ENCODE peak calls at places on chromosomes 3 and 15, in nine cellular contexts. One of them, this sample, is unnamed.

GRCh38 chr3:134376385-134376765 is 2.1 kb upstream of the AMOTL2 start:
- DNase-seq in NCI-H69: no peak
- DNase-seq in HTR-8/SVneo: no peak
- DNase-seq in H54: no peak
- DNase-seq in GM12865: no peak
- DNase-seq in tibial artery: peak
- DNase-seq in MCF 10A: no peak
- DNase-seq in iris pigment epithelial cell: no peak
- DNase-seq in effector CD4-positive, alpha-beta T cell: no peak
- DNase-seq in this sample: no peak

GRCh38 chr3:10379961-10380360 is 59.0 kb upstream of the SEC13 start:
- DNase-seq in NCI-H69: no peak
- DNase-seq in effector CD4-positive, alpha-beta T cell: no peak
- DNase-seq in MCF 10A: no peak
- DNase-seq in GM12865: no peak
- DNase-seq in tibial artery: no peak
- DNase-seq in H54: no peak
- DNase-seq in iris pigment epithelial cell: no peak
- DNase-seq in HTR-8/SVneo: no peak
- DNase-seq in this sample: no peak

GRCh38 chr3:20935791-20936190 is 749.8 kb upstream of the SGO1 start:
- DNase-seq in HTR-8/SVneo: no peak
- DNase-seq in iris pigment epithelial cell: no peak
- DNase-seq in MCF 10A: no peak
- DNase-seq in H54: no peak
- DNase-seq in GM12865: no peak
- DNase-seq in tibial artery: no peak
- DNase-seq in NCI-H69: no peak
- DNase-seq in effector CD4-positive, alpha-beta T cell: no peak
- DNase-seq in this sample: no peak

GRCh38 chr15:32718822-32719716 is 1.3 kb downstream of the GREM1 start:
- DNase-seq in effector CD4-positive, alpha-beta T cell: no peak
- DNase-seq in H54: no peak
- DNase-seq in MCF 10A: no peak
- DNase-seq in tibial artery: no peak
- DNase-seq in iris pigment epithelial cell: no peak
- DNase-seq in HTR-8/SVneo: peak
- DNase-seq in NCI-H69: peak
- DNase-seq in GM12865: no peak
- DNase-seq in this sample: no peak

GRCh38 chr3:194870394-194871110 is 184.9 kb downstream of the FAM43A start:
- DNase-seq in tibial artery: no peak
- DNase-seq in MCF 10A: peak
- DNase-seq in H54: peak
- DNase-seq in HTR-8/SVneo: no peak
- DNase-seq in GM12865: no peak
- DNase-seq in iris pigment epithelial cell: peak
- DNase-seq in NCI-H69: peak
- DNase-seq in effector CD4-positive, alpha-beta T cell: no peak
- DNase-seq in this sample: no peak

GRCh38 chr3:157921271-157921670 is 184.9 kb downstream of the SHOX2 start:
- DNase-seq in MCF 10A: no peak
- DNase-seq in HTR-8/SVneo: no peak
- DNase-seq in H54: no peak
- DNase-seq in iris pigment epithelial cell: no peak
- DNase-seq in tibial artery: no peak
- DNase-seq in effector CD4-positive, alpha-beta T cell: no peak
- DNase-seq in NCI-H69: peak
- DNase-seq in GM12865: no peak
- DNase-seq in this sample: no peak

GRCh38 chr3:129240436-129240835 is 9.0 kb upstream of the COPG1 start:
- DNase-seq in effector CD4-positive, alpha-beta T cell: no peak
- DNase-seq in HTR-8/SVneo: no peak
- DNase-seq in NCI-H69: peak
- DNase-seq in iris pigment epithelial cell: no peak
- DNase-seq in MCF 10A: no peak
- DNase-seq in H54: no peak
- DNase-seq in tibial artery: no peak
- DNase-seq in GM12865: no peak
- DNase-seq in this sample: no peak

GRCh38 chr3:33900440-33900808 is 102.0 kb downstream of the PDCD6IP start:
- DNase-seq in NCI-H69: no peak
- DNase-seq in GM12865: no peak
- DNase-seq in effector CD4-positive, alpha-beta T cell: no peak
- DNase-seq in MCF 10A: no peak
- DNase-seq in H54: no peak
- DNase-seq in iris pigment epithelial cell: no peak
- DNase-seq in HTR-8/SVneo: no peak
- DNase-seq in tibial artery: no peak
- DNase-seq in this sample: no peak

GRCh38 chr3:102178817-102179216 is 256.0 kb upstream of the ZPLD1 start:
- DNase-seq in NCI-H69: no peak
- DNase-seq in HTR-8/SVneo: no peak
- DNase-seq in H54: no peak
- DNase-seq in MCF 10A: no peak
- DNase-seq in effector CD4-positive, alpha-beta T cell: no peak
- DNase-seq in GM12865: no peak
- DNase-seq in tibial artery: no peak
- DNase-seq in iris pigment epithelial cell: no peak
- DNase-seq in this sample: no peak

GRCh38 chr3:155093261-155093660 is 13.1 kb downstream of the MME start:
- DNase-seq in iris pigment epithelial cell: no peak
- DNase-seq in HTR-8/SVneo: no peak
- DNase-seq in tibial artery: no peak
- DNase-seq in MCF 10A: no peak
- DNase-seq in GM12865: peak
- DNase-seq in effector CD4-positive, alpha-beta T cell: no peak
- DNase-seq in H54: no peak
- DNase-seq in NCI-H69: peak
- DNase-seq in this sample: no peak

GRCh38 chr3:49131040-49131439 is 1.8 kb downstream of the LAMB2 start:
- DNase-seq in tibial artery: no peak
- DNase-seq in MCF 10A: no peak
- DNase-seq in effector CD4-positive, alpha-beta T cell: no peak
- DNase-seq in HTR-8/SVneo: no peak
- DNase-seq in H54: no peak
- DNase-seq in NCI-H69: no peak
- DNase-seq in iris pigment epithelial cell: no peak
- DNase-seq in GM12865: no peak
- DNase-seq in this sample: no peak

GRCh38 chr15:79978694-79979519 is 7.9 kb upstream of the BCL2A1 start:
- DNase-seq in MCF 10A: peak
- DNase-seq in effector CD4-positive, alpha-beta T cell: no peak
- DNase-seq in NCI-H69: peak
- DNase-seq in iris pigment epithelial cell: peak
- DNase-seq in H54: no peak
- DNase-seq in tibial artery: no peak
- DNase-seq in HTR-8/SVneo: no peak
- DNase-seq in GM12865: peak
- DNase-seq in this sample: no peak

GRCh38 chr3:14143826-14144225 is 19.0 kb downstream of the TMEM43 start:
- DNase-seq in HTR-8/SVneo: peak
- DNase-seq in iris pigment epithelial cell: peak
- DNase-seq in H54: peak
- DNase-seq in effector CD4-positive, alpha-beta T cell: no peak
- DNase-seq in MCF 10A: peak
- DNase-seq in GM12865: no peak
- DNase-seq in tibial artery: peak
- DNase-seq in NCI-H69: no peak
- DNase-seq in this sample: peak

GRCh38 chr3:46882377-46883015 is 5.0 kb downstream of the PTH1R start:
- DNase-seq in effector CD4-positive, alpha-beta T cell: no peak
- DNase-seq in iris pigment epithelial cell: peak
- DNase-seq in GM12865: peak
- DNase-seq in tibial artery: peak
- DNase-seq in NCI-H69: peak
- DNase-seq in MCF 10A: no peak
- DNase-seq in H54: no peak
- DNase-seq in HTR-8/SVneo: no peak
- DNase-seq in this sample: no peak

GRCh38 chr3:155078959-155079794 is 942 bp upstream of the MME start:
- DNase-seq in NCI-H69: no peak
- DNase-seq in HTR-8/SVneo: peak
- DNase-seq in tibial artery: no peak
- DNase-seq in H54: peak
- DNase-seq in effector CD4-positive, alpha-beta T cell: no peak
- DNase-seq in GM12865: no peak
- DNase-seq in MCF 10A: no peak
- DNase-seq in iris pigment epithelial cell: peak
- DNase-seq in this sample: no peak

GRCh38 chr3:123168605-123169004 is 33.1 kb upstream of the SEC22A start:
- DNase-seq in GM12865: no peak
- DNase-seq in HTR-8/SVneo: no peak
- DNase-seq in tibial artery: no peak
- DNase-seq in NCI-H69: no peak
- DNase-seq in H54: no peak
- DNase-seq in effector CD4-positive, alpha-beta T cell: no peak
- DNase-seq in iris pigment epithelial cell: no peak
- DNase-seq in MCF 10A: no peak
- DNase-seq in this sample: no peak

GRCh38 chr3:102132370-102132769 is 283.1 kb downstream of the NFKBIZ start:
- DNase-seq in tibial artery: no peak
- DNase-seq in effector CD4-positive, alpha-beta T cell: no peak
- DNase-seq in HTR-8/SVneo: no peak
- DNase-seq in H54: no peak
- DNase-seq in iris pigment epithelial cell: peak
- DNase-seq in GM12865: no peak
- DNase-seq in NCI-H69: no peak
- DNase-seq in MCF 10A: no peak
- DNase-seq in this sample: peak

GRCh38 chr3:147816770-147817169 is 407.6 kb downstream of the ZIC1 start:
- DNase-seq in effector CD4-positive, alpha-beta T cell: no peak
- DNase-seq in iris pigment epithelial cell: no peak
- DNase-seq in H54: no peak
- DNase-seq in NCI-H69: peak
- DNase-seq in HTR-8/SVneo: no peak
- DNase-seq in GM12865: no peak
- DNase-seq in tibial artery: no peak
- DNase-seq in MCF 10A: no peak
- DNase-seq in this sample: peak

GRCh38 chr3:8764528-8764927 is 4.9 kb downstream of the OXTR start:
- DNase-seq in H54: no peak
- DNase-seq in MCF 10A: no peak
- DNase-seq in GM12865: no peak
- DNase-seq in NCI-H69: no peak
- DNase-seq in iris pigment epithelial cell: no peak
- DNase-seq in tibial artery: no peak
- DNase-seq in effector CD4-positive, alpha-beta T cell: no peak
- DNase-seq in HTR-8/SVneo: no peak
- DNase-seq in this sample: no peak

GRCh38 chr3:9883676-9884554 is 3.9 kb upstream of the CIDEC start:
- DNase-seq in GM12865: no peak
- DNase-seq in tibial artery: no peak
- DNase-seq in MCF 10A: peak
- DNase-seq in iris pigment epithelial cell: peak
- DNase-seq in effector CD4-positive, alpha-beta T cell: no peak
- DNase-seq in NCI-H69: no peak
- DNase-seq in H54: no peak
- DNase-seq in HTR-8/SVneo: no peak
- DNase-seq in this sample: no peak

GRCh38 chr15:66951976-66952375 is 113.4 kb upstream of the SMAD3 start:
- DNase-seq in iris pigment epithelial cell: peak
- DNase-seq in GM12865: no peak
- DNase-seq in NCI-H69: no peak
- DNase-seq in tibial artery: no peak
- DNase-seq in H54: no peak
- DNase-seq in HTR-8/SVneo: no peak
- DNase-seq in MCF 10A: no peak
- DNase-seq in effector CD4-positive, alpha-beta T cell: no peak
- DNase-seq in this sample: no peak

This sample was measured in heart right ventricle.